ENCODE peak calls at places on chromosomes 7 and 10, in ten cellular contexts. C is spleen; B is right atrium auricular region; K is mesendoderm; I is CD4-positive, alpha-beta memory T cell; Y is NT2/D1; U is right cardiac atrium; G is colonic mucosa; M is CD4-positive, CD25-positive, alpha-beta regulatory T cell; W is transverse colon. P is an unnamed sample. For H3K4me1 and H3K27me3, the result is how much of the 10 kb centered on the place peaks cover.

GRCh38 chr10:74189999-74190421 is 39.0 kb downstream of the ADK start:
- DNase-seq in C (no peak), B (no peak), K (peak), I (peak), Y (no peak), U (no peak), G (no peak), M (no peak), W (peak), P (peak)

GRCh38 chr10:49387029-49387428 is 8.9 kb downstream of the DRGX start:
- DNase-seq in C (no peak), B (no peak), K (no peak), I (no peak), Y (no peak), U (no peak), G (no peak), M (no peak), W (no peak), P (no peak)

GRCh38 chr7:28078036-28078901 is 102.3 kb downstream of the JAZF1 start:
- DNase-seq in C (no peak), B (no peak), K (no peak), I (peak), Y (peak), U (peak), G (peak), M (peak), W (peak), P (peak)

GRCh38 chr7:44977304-44977858 is 1.4 kb downstream of the MYO1G start:
- DNase-seq in C (peak), B (no peak), K (no peak), I (peak), Y (no peak), U (no peak), G (no peak), M (peak), W (no peak), P (peak)

GRCh38 chr7:91894781-91895480 is 14.4 kb upstream of the MTERF1 start:
- DNase-seq in C (no peak), B (no peak), K (no peak), I (no peak), Y (no peak), U (no peak), G (no peak), M (no peak), W (no peak), P (no peak)

GRCh38 chr10:73647211-73647874 is 6.1 kb upstream of the MYOZ1 start:
- DNase-seq in C (peak), B (peak), K (peak), I (peak), Y (no peak), U (peak), G (peak), M (no peak), W (peak), P (peak)

GRCh38 chr7:108580298-108580697 is 10.6 kb downstream of the DNAJB9 start:
- DNase-seq in C (no peak), B (no peak), K (no peak), I (no peak), Y (no peak), U (no peak), G (no peak), M (no peak), W (no peak), P (no peak)

GRCh38 chr10:69716711-69717560 is 84.8 kb upstream of the COL13A1 start:
- DNase-seq in C (no peak), B (no peak), K (peak), I (peak), Y (peak), U (peak), G (peak), M (no peak), W (peak), P (peak)

GRCh38 chr10:45106257-45106856 is 105.6 kb downstream of the ZNF22 start:
- DNase-seq in C (no peak), B (no peak), K (no peak), I (no peak), Y (no peak), U (no peak), G (no peak), M (no peak), W (no peak), P (no peak)

GRCh38 chr10:72353963-72354355 is 760 bp downstream of the DNAJB12 start:
- DNase-seq in C (peak), B (no peak), K (no peak), I (peak), Y (no peak), U (peak), G (no peak), M (no peak), W (no peak), P (no peak)

GRCh38 chr10:17215782-17216122 is 12.3 kb upstream of the VIM start:
- DNase-seq in C (no peak), B (no peak), K (no peak), I (no peak), Y (no peak), U (no peak), G (no peak), M (no peak), W (no peak), P (no peak)

GRCh38 chr7:50276446-50276845 is 28.1 kb upstream of the IKZF1 start:
- DNase-seq in C (no peak), B (no peak), K (no peak), I (no peak), Y (no peak), U (no peak), G (no peak), M (no peak), W (no peak), P (no peak)

DNA sequence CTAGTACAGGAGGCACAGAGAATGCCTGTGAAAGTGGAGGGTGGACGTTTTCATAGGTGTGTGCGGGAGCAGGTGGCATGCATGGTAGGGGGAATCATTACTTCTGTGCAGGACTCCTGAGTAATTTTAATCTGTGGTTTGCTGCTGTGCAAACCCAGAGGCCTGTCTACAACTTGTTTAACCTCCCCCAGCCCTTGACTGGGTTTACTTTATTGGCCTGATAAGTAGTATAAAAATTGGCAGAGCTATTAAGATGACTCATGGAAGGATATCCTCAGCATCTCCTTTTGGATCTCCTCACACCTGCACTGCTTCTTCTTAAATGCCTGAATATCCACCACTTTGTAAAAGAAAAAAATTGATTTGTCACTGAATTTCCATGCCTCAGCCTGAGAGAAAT is 104.8 kb downstream of the AUTS2 start:
- DNase-seq in C (no peak), B (no peak), K (no peak), I (no peak), Y (no peak), U (no peak), G (no peak), M (no peak), W (no peak), P (no peak)
- H3K4me1 ChIP-seq in C (under half), B (under half), K (under half), I (under half), Y (under half), U (under half), G (under half), M (under half), W (under half), P (under half)

DNA sequence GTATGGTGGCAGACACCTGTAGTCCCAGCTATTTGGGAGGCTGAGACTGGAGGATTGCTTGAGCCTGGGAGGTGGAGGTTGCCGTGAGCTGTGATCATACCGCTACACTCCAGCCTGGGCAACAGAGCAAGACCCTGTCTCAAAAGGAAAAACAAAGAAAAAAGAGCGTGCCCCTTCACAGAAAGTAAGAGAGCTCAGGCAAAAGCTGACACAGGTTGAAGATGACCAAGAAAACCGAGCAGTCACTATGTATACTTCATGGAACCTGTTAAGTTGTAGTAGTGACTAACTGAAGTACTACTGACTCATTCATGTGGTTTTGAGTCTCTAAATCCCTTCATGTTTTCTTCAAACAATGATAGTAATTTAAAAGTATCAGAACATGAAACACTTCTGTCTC is 1.2 kb upstream of the PRRT4 start:
- DNase-seq in C (no peak), B (no peak), K (no peak), I (no peak), Y (no peak), U (no peak), G (no peak), M (no peak), W (no peak), P (no peak)
- H3K27me3 ChIP-seq in C (under half), B (under half), K (under half), I (under half), Y (half or more), U (under half), G (under half), M (under half), W (half or more), P (under half)

DNA sequence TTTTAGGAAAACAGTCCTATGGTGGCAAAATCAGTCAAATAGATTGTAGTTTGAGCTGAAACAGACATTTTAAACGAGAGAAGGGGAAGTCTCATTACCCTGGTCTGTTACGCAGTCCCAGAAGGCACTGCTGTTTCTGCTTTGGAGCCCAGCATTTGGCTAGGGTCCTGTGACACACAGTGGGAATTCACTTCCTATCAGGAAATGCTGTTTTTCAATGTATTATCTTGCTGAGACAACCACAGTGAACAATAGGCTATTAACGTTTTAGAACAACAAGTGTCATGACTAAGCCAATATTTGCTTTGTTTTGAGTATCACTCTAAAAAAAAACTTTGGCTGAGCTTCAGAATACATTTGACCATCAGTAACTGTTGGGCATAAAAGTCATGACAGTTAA is 74.1 kb downstream of the ADD3 start:
- DNase-seq in C (no peak), B (no peak), K (peak), I (no peak), Y (no peak), U (peak), G (no peak), M (no peak), W (no peak), P (no peak)
- H3K4me1 ChIP-seq in C (under half), B (under half), K (under half), I (half or more), Y (under half), U (under half), G (under half), M (half or more), W (under half), P (half or more)

GRCh38 chr7:31335889-31336201 is 4.7 kb downstream of the NEUROD6 start:
- DNase-seq in C (no peak), B (no peak), K (peak), I (no peak), Y (no peak), U (no peak), G (no peak), M (no peak), W (no peak), P (no peak)

GRCh38 chr7:31333301-31333700 is 7.2 kb downstream of the NEUROD6 start:
- DNase-seq in C (no peak), B (no peak), K (no peak), I (no peak), Y (no peak), U (no peak), G (no peak), M (no peak), W (no peak), P (no peak)

GRCh38 chr7:31340603-31341002 is at the start of gene NEUROD6:
- DNase-seq in C (no peak), B (no peak), K (no peak), I (no peak), Y (no peak), U (no peak), G (no peak), M (no peak), W (no peak), P (no peak)

GRCh38 chr7:31335161-31335888 is 5.2 kb downstream of the NEUROD6 start:
- DNase-seq in C (no peak), B (no peak), K (peak), I (no peak), Y (no peak), U (no peak), G (no peak), M (no peak), W (no peak), P (no peak)

DNA sequence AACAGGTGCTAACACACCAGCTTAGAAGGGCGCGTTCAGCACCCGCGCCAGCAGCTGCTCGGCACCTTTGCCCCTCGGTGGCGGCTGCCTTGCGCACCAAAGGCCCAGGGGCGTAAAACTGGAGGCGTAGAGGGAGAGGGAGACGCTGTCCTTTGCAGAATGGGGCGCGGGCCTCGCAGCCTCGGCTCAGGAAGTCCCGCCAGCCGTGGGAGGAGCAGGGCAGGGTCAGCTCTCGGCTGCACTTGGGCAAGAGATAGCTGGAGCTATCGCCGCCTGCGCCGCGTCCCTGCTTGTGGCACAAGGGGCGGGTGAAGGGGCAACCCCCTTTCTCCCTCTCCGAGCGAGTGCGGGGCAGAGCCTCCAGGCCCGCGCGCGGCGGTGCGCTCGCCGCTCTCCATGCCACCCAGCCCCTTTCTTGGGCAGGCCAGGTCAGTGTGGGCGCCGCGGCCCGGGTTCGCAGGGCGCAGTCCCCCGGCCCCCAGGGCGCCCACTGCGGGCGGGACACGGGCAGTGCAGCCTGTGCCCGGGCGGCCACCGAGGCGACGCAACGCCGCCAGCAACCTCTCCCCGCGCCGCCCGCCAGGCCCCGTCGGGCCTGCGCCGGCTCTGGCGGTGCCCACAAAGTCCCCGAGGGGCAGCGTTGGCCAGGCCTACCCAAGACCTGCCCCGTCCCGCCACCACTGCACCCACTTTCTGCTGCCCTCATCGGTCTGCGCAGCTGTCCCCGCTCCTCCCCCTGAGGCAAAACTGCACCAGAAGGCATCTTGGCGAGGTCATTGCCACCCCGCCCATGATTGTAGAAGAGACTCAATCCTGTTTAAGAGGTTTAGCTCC is 4.1 kb downstream of the NEUROD6 start:
- DNase-seq in C (no peak), B (no peak), K (peak), I (no peak), Y (no peak), U (peak), G (no peak), M (no peak), W (no peak), P (no peak)
- H3K27me3 ChIP-seq in C (under half), B (under half), K (under half), I (under half), Y (under half), U (under half), G (under half), M (under half), W (half or more), P (under half)

GRCh38 chr10:50648089-50648934 is 24.6 kb upstream of the SGMS1 start:
- DNase-seq in C (no peak), B (no peak), K (no peak), I (no peak), Y (no peak), U (no peak), G (no peak), M (no peak), W (no peak), P (no peak)

GRCh38 chr10:50651808-50652207 is 28.1 kb upstream of the SGMS1 start:
- DNase-seq in C (no peak), B (no peak), K (no peak), I (no peak), Y (no peak), U (no peak), G (no peak), M (no peak), W (no peak), P (no peak)

GRCh38 chr10:50653142-50653541 is 29.4 kb upstream of the SGMS1 start:
- DNase-seq in C (no peak), B (no peak), K (no peak), I (peak), Y (no peak), U (no peak), G (no peak), M (no peak), W (no peak), P (peak)

GRCh38 chr10:50648935-50649227 is 25.1 kb upstream of the SGMS1 start:
- DNase-seq in C (no peak), B (no peak), K (no peak), I (no peak), Y (no peak), U (no peak), G (no peak), M (no peak), W (no peak), P (no peak)

DNA sequence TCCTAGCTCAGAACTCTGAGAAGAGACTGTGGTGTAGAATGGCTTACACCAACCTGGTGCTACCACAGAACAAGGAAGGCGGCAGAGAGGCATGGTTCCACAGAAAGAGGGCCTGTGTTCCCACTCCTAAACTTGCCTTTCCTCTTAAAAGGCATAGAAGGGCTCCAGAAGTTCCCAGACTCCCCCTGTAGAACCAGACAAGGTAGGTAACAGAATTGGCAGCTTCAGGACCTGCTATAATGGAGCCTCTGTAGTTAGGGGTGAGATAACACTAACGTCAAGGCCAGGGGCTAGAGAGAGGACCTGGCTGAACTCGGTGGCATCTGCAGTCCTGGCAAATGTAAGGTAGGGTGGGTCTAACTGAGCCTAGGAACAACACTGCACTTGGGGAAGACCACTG is 26.7 kb upstream of the SGMS1 start:
- DNase-seq in C (no peak), B (no peak), K (no peak), I (no peak), Y (no peak), U (no peak), G (no peak), M (no peak), W (no peak), P (no peak)
- H3K4me1 ChIP-seq in C (under half), B (under half), K (under half), I (under half), Y (under half), U (under half), G (under half), M (under half), W (under half), P (under half)

P was measured in naive thymus-derived CD4-positive, alpha-beta T cell.